ENCODE peak calls at places on chromosomes 5 and 9, in seven cellular contexts. V is hepatocyte; Q is stimulated activated CD8-positive, alpha-beta memory T cell treated with anti-CD3 and anti-CD28 coated beads, Interleukin-12 subunit alpha, Interleukin-12 subunit beta, amount 100 ng/mL, for 1 hour; G is epithelial cell of esophagus; X is lower lobe of right lung; J is dorsolateral prefrontal cortex; U is progenitor cell of endocrine pancreas. K is an unnamed sample.

GRCh38 chr5:61277190-61277589 is 54.9 kb upstream of the ZSWIM6 start:
- DNase-seq in G (no peak), U (no peak), V (no peak), Q (no peak), X (no peak), J (no peak), K (no peak)

GRCh38 chr5:174997688-174998087 is 273.3 kb downstream of the MSX2 start:
- DNase-seq in Q (no peak), J (no peak), G (no peak), V (no peak), X (no peak), U (no peak), K (no peak)

GRCh38 chr9:95264954-95265615 is 52.4 kb downstream of the FANCC start:
- DNase-seq in X (no peak), G (peak), Q (no peak), V (peak), U (no peak), J (no peak), K (no peak)

GRCh38 chr5:81852277-81853004 is 101.5 kb upstream of the SSBP2 start:
- DNase-seq in V (peak), J (peak), G (no peak), X (peak), U (no peak), Q (no peak), K (no peak)

GRCh38 chr5:132770476-132771159 is 6.4 kb downstream of the SEPTIN8 start:
- DNase-seq in U (no peak), G (no peak), Q (no peak), V (no peak), J (peak), X (no peak), K (no peak)

GRCh38 chr9:130860458-130861316 is 25.6 kb downstream of the ABL1 start:
- DNase-seq in Q (no peak), J (peak), G (peak), U (no peak), V (peak), X (peak), K (peak)

GRCh38 chr5:1748845-1749244 is 50.8 kb downstream of the MRPL36 start:
- DNase-seq in U (no peak), X (no peak), G (no peak), Q (no peak), V (no peak), J (peak), K (no peak)

GRCh38 chr9:133008824-133009223 is 22.0 kb upstream of the GTF3C5 start:
- DNase-seq in X (no peak), V (peak), G (peak), Q (no peak), U (no peak), J (no peak), K (no peak)

GRCh38 chr5:167573274-167574127 is 717.9 kb upstream of the WWC1 start:
- DNase-seq in V (peak), J (no peak), X (no peak), U (no peak), Q (no peak), G (peak), K (no peak)

K was measured in ureter.